ENCODE peak calls at places on chromosomes 6 and 20, in seven cellular contexts. I is uterus, S is Peyer's patch, R is WERI-Rb-1, M is mammary epithelial cell, G is mesendoderm, Q is heart right ventricle. B is an unnamed sample.

GRCh38 chr6:70686548-70687133 is 19.0 kb downstream of the SMAP1 start:
- DNase-seq in M (peak; percentile 16), Q (peak; percentile 22), G (peak; percentile 35), R (no peak), S (no peak), I (no peak), B (no peak)

GRCh38 chr6:139588076-139588639 is 213.7 kb upstream of the CITED2 start:
- DNase-seq in Q (peak; percentile 14), G (peak; percentile 95), I (no peak), S (no peak), R (peak; percentile 20), M (peak; percentile 43), B (no peak)

GRCh38 chr20:6700563-6701328 is 66.7 kb upstream of the BMP2 start:
- DNase-seq in S (no peak), Q (peak; percentile 57), M (no peak), R (no peak), G (no peak), I (peak; percentile 15), B (no peak)

GRCh38 chr20:59518881-59519706 is 85.2 kb upstream of the PHACTR3 start:
- DNase-seq in R (peak; percentile 46), S (no peak), M (peak; percentile 56), I (no peak), Q (no peak), G (peak; percentile 79), B (no peak)

GRCh38 chr6:39791311-39791710 is 865 bp upstream of the DAAM2 start:
- DNase-seq in S (no peak), Q (peak; percentile 28), I (no peak), M (no peak), G (peak; percentile 64), R (peak; percentile 60), B (no peak)

GRCh38 chr6:138291849-138292181 is 73.5 kb upstream of the PBOV1 start:
- DNase-seq in M (no peak), R (no peak), I (no peak), G (no peak), Q (no peak), S (no peak), B (no peak)

GRCh38 chr6:17280552-17281090 is 540 bp upstream of the RBM24 start:
- DNase-seq in I (peak; percentile 53), G (peak; percentile 77), Q (peak; percentile 61), S (peak; percentile 55), M (no peak), R (peak; percentile 25), B (no peak)

GRCh38 chr6:12392490-12392889 is 102.3 kb downstream of the EDN1 start:
- DNase-seq in R (no peak), I (no peak), S (no peak), G (no peak), Q (peak; percentile 16), M (no peak), B (no peak)

GRCh38 chr6:71045296-71045695 is 88.4 kb upstream of the B3GAT2 start:
- DNase-seq in G (no peak), S (no peak), Q (no peak), M (no peak), R (no peak), I (no peak), B (no peak)

GRCh38 chr6:142361765-142362540 is 60.1 kb downstream of the ADGRG6 start:
- DNase-seq in S (no peak), G (no peak), R (no peak), M (peak; percentile 65), Q (no peak), I (no peak), B (no peak)

GRCh38 chr6:157273756-157274088 is 49.6 kb downstream of the TMEM242 start:
- DNase-seq in M (no peak), Q (no peak), S (peak; percentile 55), G (peak; percentile 24), I (peak; percentile 62), R (peak; percentile 73), B (no peak)

GRCh38 chr20:59015411-59015810 is 3.8 kb upstream of the TUBB1 start:
- DNase-seq in G (no peak), I (no peak), Q (no peak), R (no peak), M (no peak), S (no peak), B (no peak)

GRCh38 chr20:14441201-14441600 is 103.8 kb upstream of the FLRT3 start:
- DNase-seq in G (no peak), R (no peak), M (peak; percentile 67), I (no peak), Q (no peak), S (no peak), B (no peak)

GRCh38 chr6:149077208-149077607 is 240.3 kb upstream of the TAB2 start:
- DNase-seq in S (no peak), I (no peak), M (no peak), R (no peak), Q (no peak), G (no peak), B (no peak)

GRCh38 chr6:132333639-132334516 is 67.4 kb downstream of the MOXD1 start:
- DNase-seq in M (peak; percentile 87), G (peak; percentile 94), Q (peak; percentile 48), R (no peak), I (no peak), S (no peak), B (no peak)

GRCh38 chr6:91575032-91575431 is 988.2 kb upstream of the MAP3K7 start:
- DNase-seq in S (no peak), G (no peak), R (no peak), I (no peak), Q (no peak), M (no peak), B (no peak)

GRCh38 chr20:32052090-32052791 is at the start of gene HCK:
- DNase-seq in Q (no peak), S (no peak), R (no peak), I (no peak), M (no peak), G (no peak), B (no peak)

GRCh38 chr6:137241481-137242011 is 22.4 kb upstream of the IFNGR1 start:
- DNase-seq in Q (no peak), S (no peak), I (no peak), R (no peak), G (peak; percentile 6), M (peak; percentile 65), B (no peak)

GRCh38 chr20:58921564-58921963 is 59.5 kb upstream of the NELFCD start:
- DNase-seq in M (no peak), G (no peak), S (no peak), I (no peak), R (no peak), Q (no peak), B (no peak)

GRCh38 chr6:70903665-70904452 is 53.0 kb downstream of the B3GAT2 start:
- DNase-seq in M (no peak), G (no peak), Q (no peak), S (no peak), I (no peak), R (no peak), B (no peak)

GRCh38 chr20:11302436-11302835 is 615.3 kb upstream of the BTBD3 start:
- DNase-seq in M (peak; percentile 72), S (no peak), G (no peak), Q (no peak), I (no peak), R (no peak), B (no peak)

GRCh38 chr6:48541669-48542068 is 430.7 kb upstream of the PTCHD4 start:
- DNase-seq in M (no peak), I (no peak), R (no peak), G (peak; percentile 19), S (no peak), Q (no peak), B (no peak)

GRCh38 chr6:1606533-1607235 is 3.0 kb upstream of the FOXC1 start:
- DNase-seq in R (peak; percentile 18), G (peak; percentile 85), I (no peak), M (no peak), S (no peak), Q (no peak), B (peak; percentile 48)
- H3K4me3 ChIP-seq in R (no peak overlapping the region), G (no peak overlapping the region), I (no peak overlapping the region), M (no peak overlapping the region), S (no peak overlapping the region), Q (no peak overlapping the region), B (peak overlapping the region; percentile 88)

GRCh38 chr6:7910298-7910653 is 312 bp downstream of the TXNDC5 start:
- DNase-seq in R (no peak), S (no peak), Q (no peak), G (no peak), I (no peak), M (no peak), B (no peak)
- H3K4me3 ChIP-seq in R (peak overlapping the region; percentile 84), S (peak overlapping the region; percentile 96), Q (peak overlapping the region; percentile 78), G (peak overlapping the region; percentile 79), I (peak overlapping the region; percentile 56), M (peak overlapping the region; percentile 78), B (peak overlapping the region; percentile 79)

GRCh38 chr6:83633149-83633548 is 75.8 kb downstream of the SNAP91 start:
- DNase-seq in R (no peak), I (no peak), M (no peak), G (peak; percentile 32), Q (no peak), S (no peak), B (no peak)
- H3K4me3 ChIP-seq in R (no peak overlapping the region), I (no peak overlapping the region), M (no peak overlapping the region), G (no peak overlapping the region), Q (no peak overlapping the region), S (no peak overlapping the region), B (no peak overlapping the region)

GRCh38 chr6:35468980-35469710 is 944 bp downstream of the RPL10A start:
- DNase-seq in S (no peak), R (no peak), Q (no peak), I (peak; percentile 53), M (no peak), G (no peak), B (no peak)

GRCh38 chr6:35469711-35470662 is 1.8 kb downstream of the RPL10A start:
- DNase-seq in R (peak; percentile 79), S (no peak), G (peak; percentile 45), I (peak; percentile 52), Q (no peak), M (peak; percentile 66), B (no peak)

GRCh38 chr6:35468181-35468979 is at the start of gene RPL10A:
- DNase-seq in R (peak; percentile 99), S (peak; percentile 94), M (peak; percentile 93), G (peak; percentile 98), Q (peak; percentile 97), I (peak; percentile 97), B (peak; percentile 62)

GRCh38 chr6:35471836-35472345 is 3.7 kb downstream of the RPL10A start:
- DNase-seq in M (no peak), S (no peak), R (no peak), Q (no peak), I (no peak), G (no peak), B (no peak)

GRCh38 chr6:35470663-35471120 is 2.5 kb downstream of the RPL10A start:
- DNase-seq in M (no peak), G (no peak), S (no peak), R (no peak), Q (no peak), I (no peak), B (no peak)
- H3K4me3 ChIP-seq in M (peak overlapping the region; percentile 98), G (peak overlapping the region; percentile 47), S (no peak overlapping the region), R (no peak overlapping the region), Q (peak overlapping the region; percentile 86), I (no peak overlapping the region), B (no peak overlapping the region)

B was measured in thoracic aorta.